ENCODE peak calls at places on chromosomes 6 and 20, in eight cellular contexts. E, R, N, V, L, U, J and A are unnamed samples.

GRCh38 chr6:162058281-162058875 is 669.2 kb downstream of the PRKN start:
- DNase-seq in L (no peak), U (no peak), N (no peak), E (no peak), R (no peak), V (no peak), J (peak; percentile 17), A (peak; percentile 55)

GRCh38 chr6:161649841-161650240 is 376.0 kb upstream of the AGPAT4 start:
- DNase-seq in U (no peak), N (no peak), R (no peak), V (no peak), J (no peak), E (no peak), L (no peak), A (no peak)

GRCh38 chr20:52104546-52105044 is 87.0 kb downstream of the ZFP64 start:
- DNase-seq in J (no peak), L (peak; percentile 36), R (no peak), U (no peak), V (peak; percentile 18), E (peak; percentile 20), N (peak; percentile 12), A (peak; percentile 17)

GRCh38 chr6:147508073-147508870 is at the start of gene SAMD5:
- DNase-seq in R (peak; percentile 69), V (peak; percentile 40), L (peak; percentile 54), J (peak; percentile 31), U (no peak), N (peak; percentile 67), E (peak; percentile 36), A (peak; percentile 72)

GRCh38 chr20:49608752-49609670 is 41.1 kb upstream of the PTGIS start:
- DNase-seq in L (peak; percentile 55), V (peak; percentile 12), U (peak; percentile 77), N (no peak), J (peak; percentile 44), E (no peak), R (peak; percentile 83), A (no peak)

GRCh38 chr20:22795897-22796296 is 211.5 kb upstream of the FOXA2 start:
- DNase-seq in V (peak; percentile 99), L (peak; percentile 99), U (no peak), J (peak; percentile 60), R (peak; percentile 80), N (peak; percentile 97), E (peak; percentile 95), A (peak; percentile 92)

GRCh38 chr6:155024628-155025027 is 29.5 kb downstream of the TIAM2 start:
- DNase-seq in J (no peak), N (no peak), E (no peak), U (no peak), R (no peak), V (no peak), L (no peak), A (no peak)

GRCh38 chr6:24933868-24934401 is 1.8 kb downstream of the RIPOR2 start:
- DNase-seq in L (peak; percentile 26), V (no peak), E (no peak), J (no peak), R (no peak), N (no peak), U (peak; percentile 55), A (no peak)

GRCh38 chr6:41536884-41537347 is 9.3 kb upstream of the FOXP4 start:
- DNase-seq in N (no peak), E (no peak), R (no peak), J (no peak), V (no peak), U (no peak), L (peak; percentile 14), A (no peak)

GRCh38 chr6:169988769-169989550 is 237.5 kb downstream of the ERMARD start:
- DNase-seq in U (no peak), V (no peak), R (peak; percentile 56), L (no peak), E (no peak), N (no peak), J (no peak), A (no peak)

GRCh38 chr20:34375977-34376430 is 12.9 kb downstream of the ITCH start:
- DNase-seq in E (no peak), L (no peak), N (no peak), V (no peak), R (no peak), J (no peak), U (no peak), A (no peak)

GRCh38 chr6:145315982-145316600 is 419.2 kb downstream of the EPM2A start:
- DNase-seq in L (no peak), E (no peak), J (no peak), V (no peak), N (no peak), U (no peak), R (no peak), A (no peak)

GRCh38 chr6:41642960-41643898 is 5.0 kb downstream of the MDFI start:
- DNase-seq in L (no peak), U (no peak), V (no peak), E (no peak), R (peak; percentile 15), J (no peak), N (no peak), A (no peak)

GRCh38 chr6:157547112-157547511 is 166.1 kb downstream of the ZDHHC14 start:
- DNase-seq in J (no peak), V (no peak), L (no peak), E (no peak), N (no peak), R (no peak), U (no peak), A (no peak)

GRCh38 chr6:113031591-113031990 is 684.5 kb downstream of the RFPL4B start:
- DNase-seq in V (no peak), N (no peak), L (no peak), U (no peak), J (no peak), R (no peak), E (no peak), A (no peak)

GRCh38 chr6:3202999-3203696 is 24.3 kb downstream of the TUBB2B start:
- DNase-seq in E (peak; percentile 76), N (peak; percentile 57), J (no peak), R (no peak), L (peak; percentile 47), V (peak; percentile 62), U (no peak), A (peak; percentile 71)

GRCh38 chr20:7980332-7981046 is 39.1 kb downstream of the TMX4 start:
- DNase-seq in E (peak; percentile 48), J (no peak), U (no peak), L (peak; percentile 62), N (peak; percentile 47), V (peak; percentile 47), R (no peak), A (peak; percentile 45)
- TF ChIP-seq CTCF in E (peak; percentile 65), J (no peak), U (peak; percentile 24), L (peak; percentile 63), N (peak; percentile 45), V (peak; percentile 72), R (no peak), A (peak; percentile 49)

DNA sequence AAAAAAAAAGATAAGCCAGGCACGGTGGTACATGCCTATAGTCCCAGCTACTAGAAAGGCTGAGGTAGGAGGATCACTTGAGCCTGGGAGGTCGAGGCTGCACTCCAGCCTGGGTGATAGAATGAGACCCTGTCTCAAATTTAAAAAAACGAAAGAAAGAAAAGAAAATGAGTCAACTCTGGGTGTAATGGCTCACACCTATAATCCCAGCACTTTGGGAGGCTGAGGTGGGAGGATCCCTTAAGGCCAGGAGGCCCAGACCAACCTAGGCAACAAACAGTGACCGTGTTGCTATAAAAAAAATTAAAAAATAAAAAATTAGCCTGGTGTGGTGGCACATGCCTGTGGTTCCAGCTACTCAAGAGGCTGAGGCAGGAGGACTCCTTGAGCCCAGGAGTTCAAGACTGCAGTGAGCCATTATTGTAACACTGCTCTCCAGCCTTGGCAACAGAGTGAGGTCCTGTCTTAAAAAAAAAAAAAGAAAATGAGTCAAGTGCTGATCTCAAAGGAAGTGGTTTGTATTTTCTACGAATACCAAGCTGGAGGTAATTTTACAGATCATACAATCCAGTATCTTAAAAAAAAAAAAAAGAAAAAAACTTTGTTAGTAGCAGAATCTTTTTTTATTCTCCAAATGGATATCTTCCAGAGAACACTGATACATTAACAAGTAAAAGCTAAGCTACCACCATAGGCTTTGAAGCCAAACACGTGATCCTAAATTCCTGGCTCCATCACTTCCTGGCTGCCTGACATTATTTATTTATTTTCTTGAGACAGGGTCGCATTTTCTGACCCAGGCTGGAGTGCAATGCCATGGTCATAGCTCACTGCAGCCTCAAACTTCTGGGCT is 5.7 kb downstream of the COMMD7 start:
- DNase-seq in R (no peak), U (peak; percentile 40), J (no peak), E (peak; percentile 81), L (peak; percentile 87), N (peak; percentile 68), V (peak; percentile 66), A (peak; percentile 91)
- H3K4me3 ChIP-seq in R (no peak overlapping the region), U (no peak overlapping the region), J (no peak overlapping the region), E (no peak overlapping the region), L (no peak overlapping the region), N (no peak overlapping the region), V (no peak overlapping the region), A (no peak overlapping the region)

GRCh38 chr20:43040427-43040826 is 149.3 kb downstream of the PTPRT start:
- DNase-seq in J (no peak), U (no peak), E (no peak), R (no peak), V (no peak), L (no peak), N (no peak), A (no peak)
- TF ChIP-seq CTCF in J (no peak), U (no peak), E (no peak), R (no peak), V (no peak), L (no peak), N (no peak), A (no peak)

GRCh38 chr6:139369068-139369467 is 5.4 kb downstream of the CITED2 start:
- DNase-seq in U (no peak), N (no peak), J (no peak), V (no peak), L (no peak), R (no peak), E (peak; percentile 58), A (no peak)

GRCh38 chr6:139369568-139370046 is 4.8 kb downstream of the CITED2 start:
- DNase-seq in U (no peak), N (peak; percentile 69), R (no peak), J (no peak), L (peak; percentile 82), E (peak; percentile 87), V (peak; percentile 66), A (peak; percentile 75)

GRCh38 chr6:139370707-139371345 is 3.6 kb downstream of the CITED2 start:
- DNase-seq in R (no peak), E (no peak), U (no peak), V (no peak), N (no peak), L (no peak), J (no peak), A (no peak)

GRCh38 chr6:139371421-139372253 is 2.8 kb downstream of the CITED2 start:
- DNase-seq in U (no peak), L (peak; percentile 22), E (peak; percentile 56), R (no peak), N (no peak), V (no peak), J (no peak), A (peak; percentile 43)

DNA sequence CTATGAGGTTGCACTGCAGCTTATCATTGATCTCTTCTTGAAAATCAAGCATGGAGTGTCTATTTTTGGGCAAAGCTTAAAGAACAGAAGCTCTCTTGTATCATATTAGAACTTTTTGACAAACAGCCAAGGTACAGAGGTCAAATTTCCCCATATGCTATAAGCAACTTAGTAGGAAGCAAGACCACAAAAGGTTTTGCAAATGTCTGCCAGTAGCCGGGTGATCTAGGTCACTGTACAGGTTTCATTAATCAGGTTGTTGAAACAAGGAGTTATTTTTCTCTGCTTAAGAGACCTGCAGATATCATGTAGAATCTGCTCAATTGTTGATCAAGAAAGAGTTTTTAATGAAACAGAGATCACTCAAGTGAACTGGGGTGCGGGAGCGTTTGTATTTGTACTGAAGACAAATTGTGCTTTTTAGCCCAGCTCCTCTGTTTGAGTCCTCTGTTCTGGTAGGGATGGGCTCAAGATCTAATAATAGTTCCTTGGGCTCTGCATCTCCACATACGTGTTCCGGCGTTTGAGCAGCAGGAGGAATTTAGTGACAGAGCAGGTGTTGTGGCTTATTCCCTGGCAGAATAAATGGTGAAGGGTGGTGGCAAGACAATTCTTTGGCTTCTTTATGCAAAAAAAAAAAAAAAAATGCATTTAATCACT is 4.3 kb downstream of the CITED2 start:
- DNase-seq in N (peak; percentile 86), J (no peak), L (peak; percentile 79), E (peak; percentile 94), U (no peak), R (no peak), V (peak; percentile 56), A (peak; percentile 78)
- H3K4me3 ChIP-seq in N (peak overlapping the region; percentile 68), J (peak overlapping the region; percentile 71), L (no peak overlapping the region), E (peak overlapping the region; percentile 16), U (no peak overlapping the region), R (peak overlapping the region; percentile 74), V (no peak overlapping the region), A (no peak overlapping the region)